ENCODE peak calls at places on chromosome 16, in seven cellular contexts. A is mammary epithelial cell, B is HCT116, T is PC-3, N is neural progenitor cell, P is endothelial cell of umbilical vein, W is GM12878. C is an unnamed sample.

GRCh38 chr16:58379736-58380135 is 12.5 kb upstream of the GINS3 start:
- DNase-seq in A (no peak), B (no peak), T (no peak), N (no peak), P (no peak), W (no peak), C (no peak)

GRCh38 chr16:69371564-69371963 is 14.2 kb downstream of the TERF2 start:
- DNase-seq in A (no peak), B (no peak), T (no peak), N (no peak), P (peak), W (no peak), C (no peak)

GRCh38 chr16:51752596-51752995 is 601.5 kb upstream of the SALL1 start:
- DNase-seq in A (no peak), B (no peak), T (no peak), N (no peak), P (no peak), W (no peak), C (no peak)

GRCh38 chr16:7703661-7704060 is 371.0 kb downstream of the RBFOX1 start:
- DNase-seq in A (no peak), B (no peak), T (no peak), N (no peak), P (no peak), W (no peak), C (no peak)

GRCh38 chr16:57089406-57089805 is 3.0 kb upstream of the CPNE2 start:
- DNase-seq in A (no peak), B (no peak), T (no peak), N (no peak), P (no peak), W (no peak), C (no peak)

GRCh38 chr16:14365200-14365851 is 264.7 kb downstream of the PARN start:
- DNase-seq in A (no peak), B (no peak), T (no peak), N (no peak), P (no peak), W (no peak), C (peak)

GRCh38 chr16:51389881-51390280 is 238.8 kb upstream of the SALL1 start:
- DNase-seq in A (no peak), B (no peak), T (no peak), N (peak), P (no peak), W (no peak), C (no peak)

GRCh38 chr16:24074574-24074973 is 181.6 kb upstream of the CACNG3 start:
- DNase-seq in A (no peak), B (no peak), T (no peak), N (no peak), P (no peak), W (no peak), C (no peak)

GRCh38 chr16:3188925-3189825 is 1.2 kb downstream of the OR1F1 start:
- DNase-seq in A (peak), B (no peak), T (peak), N (peak), P (peak), W (no peak), C (peak)

GRCh38 chr16:83813818-83814653 is 6.3 kb downstream of the HSBP1 start:
- DNase-seq in A (peak), B (no peak), T (peak), N (peak), P (peak), W (no peak), C (no peak)

GRCh38 chr16:88535181-88535856 is 34.9 kb upstream of the ZC3H18 start:
- DNase-seq in A (no peak), B (no peak), T (no peak), N (no peak), P (no peak), W (no peak), C (no peak)

GRCh38 chr16:84917492-84917891 is 93.8 kb downstream of the ZDHHC7 start:
- DNase-seq in A (no peak), B (no peak), T (no peak), N (no peak), P (no peak), W (no peak), C (no peak)

GRCh38 chr16:73054131-73054496 is 6.2 kb upstream of the ZFHX3 start:
- DNase-seq in A (no peak), B (no peak), T (no peak), N (no peak), P (no peak), W (no peak), C (no peak)

GRCh38 chr16:73056383-73056782 is 8.5 kb upstream of the ZFHX3 start:
- DNase-seq in A (no peak), B (no peak), T (no peak), N (no peak), P (no peak), W (no peak), C (no peak)

GRCh38 chr16:73053038-73053378 is 5.1 kb upstream of the ZFHX3 start:
- DNase-seq in A (no peak), B (no peak), T (no peak), N (no peak), P (no peak), W (no peak), C (no peak)

GRCh38 chr16:73053379-73054130 is 5.6 kb upstream of the ZFHX3 start:
- DNase-seq in A (peak), B (peak), T (peak), N (no peak), P (peak), W (no peak), C (peak)

DNA sequence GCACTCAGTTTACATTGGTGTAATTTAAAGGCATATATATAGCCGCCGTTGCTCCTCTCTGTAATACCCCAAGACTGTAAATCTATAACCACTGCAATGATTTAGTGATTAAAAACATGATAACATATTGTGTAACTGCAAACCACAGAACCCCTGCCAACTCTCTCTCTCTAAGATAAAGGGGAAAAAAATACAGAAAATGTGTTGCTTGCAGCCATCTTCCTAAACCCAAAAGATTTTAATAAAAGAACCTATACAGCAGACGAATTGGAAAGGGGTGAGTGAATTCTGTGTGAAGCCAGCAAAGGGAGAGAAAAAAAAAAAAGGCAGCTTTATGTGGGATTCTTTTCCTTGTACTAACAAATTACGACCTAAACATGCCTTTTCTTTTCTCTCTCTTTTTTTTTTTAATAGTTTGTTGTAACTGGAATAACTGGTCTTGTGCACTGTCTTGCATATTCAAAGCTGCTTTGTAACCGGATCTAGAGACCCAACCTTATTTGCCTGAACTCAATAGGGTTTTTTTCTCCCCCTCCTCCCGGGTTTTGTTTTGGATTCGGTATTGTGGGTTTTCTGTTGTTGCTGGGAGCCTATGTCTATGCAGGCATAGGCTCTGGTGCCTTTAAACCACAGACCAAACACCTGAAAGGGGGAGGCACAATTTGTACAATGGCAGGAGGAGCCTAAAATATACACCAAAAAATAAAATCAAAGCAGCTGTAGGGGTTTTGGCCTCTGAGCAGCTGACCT is 7.0 kb upstream of the ZFHX3 start:
- DNase-seq in A (peak), B (no peak), T (peak), N (no peak), P (peak), W (no peak), C (peak)
- H2AFZ ChIP-seq in A (no peak), B (no peak), T (peak), N (no peak), P (no peak), W (no peak), C (no peak)

GRCh38 chr16:4315185-4316102 is at the start of gene GLIS2:
- DNase-seq in A (peak), B (peak), T (peak), N (peak), P (peak), W (no peak), C (no peak)
- TF ChIP-seq EZH2 in A (no peak), B (no peak), T (no peak), N (peak), P (no peak), W (peak), C (no peak)

GRCh38 chr16:66979011-66979717 is 9.2 kb upstream of the CES4A start:
- DNase-seq in A (no peak), B (no peak), T (no peak), N (no peak), P (no peak), W (no peak), C (no peak)

GRCh38 chr16:66983033-66983432 is 5.4 kb upstream of the CES4A start:
- DNase-seq in A (no peak), B (no peak), T (no peak), N (no peak), P (no peak), W (no peak), C (no peak)

GRCh38 chr16:66986559-66986958 is 1.8 kb upstream of the CES4A start:
- DNase-seq in A (no peak), B (no peak), T (no peak), N (no peak), P (no peak), W (no peak), C (no peak)

GRCh38 chr16:66988197-66988788 is at the start of gene CES4A:
- DNase-seq in A (peak), B (no peak), T (peak), N (no peak), P (no peak), W (no peak), C (peak)

GRCh38 chr16:66984902-66985311 is 3.5 kb upstream of the CES4A start:
- DNase-seq in A (no peak), B (no peak), T (no peak), N (no peak), P (no peak), W (no peak), C (no peak)
- H3K4me2 ChIP-seq in A (no peak), B (no peak), T (no peak), N (no peak), P (no peak), W (no peak), C (no peak)

GRCh38 chr16:89660146-89660545 is 2.5 kb downstream of the SPATA33 start:
- DNase-seq in A (no peak), B (no peak), T (no peak), N (no peak), P (no peak), W (no peak), C (no peak)

GRCh38 chr16:89657442-89658220 is at the start of the genes CHMP1A and SPATA33:
- DNase-seq in A (peak), B (peak), T (peak), N (peak), P (peak), W (peak), C (peak)

GRCh38 chr16:89661215-89661614 is 3.6 kb downstream of the SPATA33 start:
- DNase-seq in A (no peak), B (no peak), T (no peak), N (no peak), P (no peak), W (no peak), C (no peak)

GRCh38 chr16:89656435-89657121 is 930 bp downstream of the CHMP1A start:
- DNase-seq in A (no peak), B (no peak), T (no peak), N (peak), P (no peak), W (no peak), C (no peak)

DNA sequence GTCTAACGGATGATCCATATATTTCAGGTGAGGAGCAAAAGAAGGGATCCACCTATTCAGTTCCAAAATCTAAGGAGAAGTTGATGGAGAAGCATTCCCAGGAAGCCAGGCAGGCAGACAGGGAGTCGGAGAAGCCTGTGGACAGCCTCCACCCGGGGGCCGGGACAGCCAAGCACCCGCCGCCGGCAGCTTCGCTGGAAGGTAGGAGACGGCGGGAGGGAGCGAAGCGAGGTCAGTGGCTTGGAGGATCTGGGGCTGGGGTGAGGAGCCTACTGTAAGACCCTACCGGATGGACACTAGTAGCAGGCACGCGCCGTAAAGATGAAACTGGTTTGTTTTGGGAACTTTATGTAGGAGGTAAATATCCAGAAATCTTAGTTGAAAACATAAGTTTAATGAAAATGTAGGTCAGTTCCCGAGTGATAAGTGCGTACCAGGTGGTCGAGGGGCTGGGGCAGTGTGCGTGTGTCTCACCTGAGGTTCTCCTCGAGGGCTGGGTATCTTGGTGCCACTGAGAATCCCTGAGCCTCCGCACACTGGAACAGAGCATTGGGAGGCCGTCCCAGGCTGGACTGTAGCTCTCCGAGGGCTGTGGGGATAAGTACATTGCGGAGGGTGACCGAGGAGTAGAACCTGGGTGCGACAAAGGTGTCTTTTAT is 714 bp downstream of the SPATA33 start:
- DNase-seq in A (no peak), B (no peak), T (peak), N (peak), P (no peak), W (no peak), C (no peak)
- H2AFZ ChIP-seq in A (peak), B (no peak), T (peak), N (peak), P (peak), W (peak), C (peak)

GRCh38 chr16:86508028-86508946 is 2.0 kb upstream of the FOXF1 start:
- DNase-seq in A (peak), B (no peak), T (no peak), N (peak), P (no peak), W (no peak), C (no peak)
- TF ChIP-seq EZH2 in A (peak), B (no peak), T (no peak), N (peak), P (peak), W (no peak), C (no peak)

DNA sequence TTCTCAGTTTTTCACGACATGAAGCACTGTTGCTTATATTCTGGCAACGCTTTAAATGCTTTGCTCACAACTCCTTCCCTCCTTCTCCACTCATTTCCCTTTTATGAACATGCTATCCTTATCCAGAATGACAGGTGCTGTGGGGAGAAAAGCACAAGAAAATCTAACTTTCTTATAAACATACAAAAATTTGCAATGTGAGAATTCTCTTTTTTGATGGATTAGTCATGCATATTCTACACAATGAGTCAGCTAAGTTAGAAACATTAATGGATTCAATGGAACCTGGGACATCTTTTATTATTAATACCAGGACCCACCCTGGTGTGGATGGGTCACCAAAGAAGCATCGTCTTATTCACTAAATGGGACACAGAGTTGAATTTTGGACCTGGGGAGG is 234.6 kb upstream of the CDH5 start:
- DNase-seq in A (no peak), B (no peak), T (peak), N (no peak), P (no peak), W (no peak), C (no peak)
- H3K4me2 ChIP-seq in A (no peak), B (peak), T (peak), N (no peak), P (no peak), W (no peak), C (no peak)

DNA sequence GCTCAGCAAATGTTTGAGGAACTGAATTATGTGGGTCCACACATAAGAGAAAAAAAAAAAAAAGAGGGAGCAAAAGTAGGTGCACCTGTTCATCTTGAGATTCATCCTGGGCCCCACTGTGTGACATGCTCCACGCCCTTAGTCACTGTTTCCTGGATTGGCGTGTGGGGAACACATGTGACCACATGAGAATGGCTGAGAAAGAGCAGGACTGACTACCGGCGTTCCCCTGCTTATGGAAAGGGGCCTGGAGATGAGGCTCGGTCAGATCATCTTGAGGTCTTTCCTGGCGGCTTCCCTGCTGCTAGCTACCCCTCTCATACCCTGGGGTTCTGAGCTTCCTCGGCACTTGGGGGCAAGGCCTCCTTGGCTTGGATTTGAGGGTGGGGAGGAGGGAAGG is 3.9 kb downstream of the DEXI start:
- DNase-seq in A (no peak), B (no peak), T (no peak), N (no peak), P (no peak), W (no peak), C (no peak)
- H2AFZ ChIP-seq in A (no peak), B (no peak), T (no peak), N (no peak), P (no peak), W (no peak), C (no peak)